ENCODE peak calls at places on chromosome 20, in six cellular contexts. One of them, this sample, is unnamed.

GRCh38 chr20:3423126-3423525 is 15.7 kb upstream of the DNAAF9 start:
- DNase-seq in left lung: no peak
- DNase-seq in NCI-H2107: no peak
- DNase-seq in pons: no peak
- DNase-seq in iPS-NIHi11: no peak
- DNase-seq in AG08395: no peak
- DNase-seq in this sample: no peak

GRCh38 chr20:4040283-4041179 is 25.2 kb upstream of the RNF24 start:
- DNase-seq in left lung: no peak
- DNase-seq in NCI-H2107: no peak
- DNase-seq in pons: no peak
- DNase-seq in iPS-NIHi11: no peak
- DNase-seq in AG08395: no peak
- DNase-seq in this sample: no peak

GRCh38 chr20:18166939-18167338 is 29.3 kb downstream of the KAT14 start:
- DNase-seq in left lung: no peak
- DNase-seq in NCI-H2107: no peak
- DNase-seq in pons: no peak
- DNase-seq in iPS-NIHi11: no peak
- DNase-seq in AG08395: no peak
- DNase-seq in this sample: no peak

GRCh38 chr20:46011631-46012482 is 3.1 kb downstream of the MMP9 start:
- DNase-seq in left lung: peak
- DNase-seq in NCI-H2107: no peak
- DNase-seq in pons: no peak
- DNase-seq in iPS-NIHi11: peak
- DNase-seq in AG08395: peak
- DNase-seq in this sample: peak

GRCh38 chr20:63336232-63336752 is 24.9 kb downstream of the CHRNA4 start:
- DNase-seq in left lung: no peak
- DNase-seq in NCI-H2107: no peak
- DNase-seq in pons: no peak
- DNase-seq in iPS-NIHi11: no peak
- DNase-seq in AG08395: no peak
- DNase-seq in this sample: no peak

GRCh38 chr20:15945301-15945700 is 627.9 kb downstream of the KIF16B start:
- DNase-seq in left lung: no peak
- DNase-seq in NCI-H2107: no peak
- DNase-seq in pons: no peak
- DNase-seq in iPS-NIHi11: no peak
- DNase-seq in AG08395: no peak
- DNase-seq in this sample: no peak

GRCh38 chr20:4195499-4195898 is 180.1 kb upstream of the RNF24 start:
- DNase-seq in left lung: no peak
- DNase-seq in NCI-H2107: no peak
- DNase-seq in pons: peak
- DNase-seq in iPS-NIHi11: peak
- DNase-seq in AG08395: peak
- DNase-seq in this sample: no peak

GRCh38 chr20:8718214-8718613 is 350.7 kb upstream of the PLCB4 start:
- DNase-seq in left lung: no peak
- DNase-seq in NCI-H2107: no peak
- DNase-seq in pons: no peak
- DNase-seq in iPS-NIHi11: no peak
- DNase-seq in AG08395: no peak
- DNase-seq in this sample: peak

GRCh38 chr20:57905448-57905847 is 195.6 kb upstream of the PMEPA1 start:
- DNase-seq in left lung: no peak
- DNase-seq in NCI-H2107: no peak
- DNase-seq in pons: no peak
- DNase-seq in iPS-NIHi11: no peak
- DNase-seq in AG08395: no peak
- DNase-seq in this sample: no peak

GRCh38 chr20:58271596-58272460 is 37.7 kb upstream of the RAB22A start:
- DNase-seq in left lung: no peak
- DNase-seq in NCI-H2107: no peak
- DNase-seq in pons: no peak
- DNase-seq in iPS-NIHi11: no peak
- DNase-seq in AG08395: no peak
- DNase-seq in this sample: no peak

GRCh38 chr20:58420798-58421496 is 31.9 kb downstream of the VAPB start:
- DNase-seq in left lung: no peak
- DNase-seq in NCI-H2107: no peak
- DNase-seq in pons: no peak
- DNase-seq in iPS-NIHi11: no peak
- DNase-seq in AG08395: peak
- DNase-seq in this sample: peak

GRCh38 chr20:57282691-57283361 is 16.4 kb upstream of the BMP7 start:
- DNase-seq in left lung: no peak
- DNase-seq in NCI-H2107: no peak
- DNase-seq in pons: peak
- DNase-seq in iPS-NIHi11: no peak
- DNase-seq in AG08395: no peak
- DNase-seq in this sample: peak

GRCh38 chr20:59783020-59784010 is 150.1 kb downstream of the SYCP2 start:
- DNase-seq in left lung: peak
- DNase-seq in NCI-H2107: peak
- DNase-seq in pons: no peak
- DNase-seq in iPS-NIHi11: peak
- DNase-seq in AG08395: peak
- DNase-seq in this sample: peak

GRCh38 chr20:12095224-12095623 is 177.5 kb downstream of the BTBD3 start:
- DNase-seq in left lung: no peak
- DNase-seq in NCI-H2107: no peak
- DNase-seq in pons: no peak
- DNase-seq in iPS-NIHi11: no peak
- DNase-seq in AG08395: no peak
- DNase-seq in this sample: no peak

GRCh38 chr20:13791562-13792459 is 7.0 kb downstream of the NDUFAF5 start:
- DNase-seq in left lung: no peak
- DNase-seq in NCI-H2107: no peak
- DNase-seq in pons: peak
- DNase-seq in iPS-NIHi11: no peak
- DNase-seq in AG08395: no peak
- DNase-seq in this sample: no peak

GRCh38 chr20:62609170-62609786 is 33.0 kb upstream of the SLCO4A1 start:
- DNase-seq in left lung: no peak
- DNase-seq in NCI-H2107: no peak
- DNase-seq in pons: no peak
- DNase-seq in iPS-NIHi11: no peak
- DNase-seq in AG08395: no peak
- DNase-seq in this sample: no peak

GRCh38 chr20:57659789-57660509 is 39.7 kb upstream of the ZBP1 start:
- DNase-seq in left lung: peak
- DNase-seq in NCI-H2107: no peak
- DNase-seq in pons: no peak
- DNase-seq in iPS-NIHi11: peak
- DNase-seq in AG08395: no peak
- DNase-seq in this sample: no peak

GRCh38 chr20:57556980-57557274 is 4.0 kb upstream of the PCK1 start:
- DNase-seq in left lung: no peak
- DNase-seq in NCI-H2107: no peak
- DNase-seq in pons: no peak
- DNase-seq in iPS-NIHi11: no peak
- DNase-seq in AG08395: no peak
- DNase-seq in this sample: no peak

This sample was measured in SW480.